ENCODE peak calls at places on chromosome 5, in seven cellular contexts. H is EL; Y is left lobe of liver; N is HAP-1; G is stimulated activated CD4-positive, alpha-beta T cell treated with anti-CD3 and anti-CD28 coated beads, TNF-alpha, amount 100 ng/mL, for 1 hour; I is iPS-NIHi11; Z is activated naive CD4-positive, alpha-beta T cell treated with anti-CD3 and anti-CD28 coated beads for 36 hours. B is an unnamed sample.
A peak's percentile ranks its signal among the peaks of the same experiment; 100 is the strongest.

GRCh38 chr5:103366938-103367549 is 108.5 kb downstream of the MACIR start:
- DNase-seq in H (no peak), Y (no peak), N (no peak), G (no peak), I (no peak), Z (no peak), B (no peak)

GRCh38 chr5:92917044-92917443 is 664.0 kb downstream of the NR2F1-AS1 start:
- DNase-seq in H (peak; percentile 18), Y (no peak), N (no peak), G (no peak), I (no peak), Z (no peak), B (no peak)

GRCh38 chr5:72234898-72235297 is 85.1 kb downstream of the MRPS27 start:
- DNase-seq in H (no peak), Y (no peak), N (no peak), G (no peak), I (no peak), Z (no peak), B (no peak)

GRCh38 chr5:114789773-114790402 is 379.8 kb downstream of the TRIM36 start:
- DNase-seq in H (peak; percentile 47), Y (no peak), N (peak; percentile 30), G (no peak), I (peak; percentile 43), Z (no peak), B (no peak)

GRCh38 chr5:135386886-135387628 is 12.0 kb downstream of the MACROH2A1 start:
- DNase-seq in H (peak; percentile 94), Y (no peak), N (no peak), G (no peak), I (peak; percentile 31), Z (no peak), B (no peak)

GRCh38 chr5:159095218-159095617 is 4.5 kb downstream of the EBF1 start:
- DNase-seq in H (no peak), Y (no peak), N (no peak), G (no peak), I (no peak), Z (no peak), B (no peak)

GRCh38 chr5:172113036-172113435 is 75.0 kb downstream of the STK10 start:
- DNase-seq in H (no peak), Y (no peak), N (no peak), G (peak; percentile 46), I (no peak), Z (peak; percentile 88), B (peak; percentile 40)

GRCh38 chr5:38853753-38854470 is 8.1 kb downstream of the OSMR start:
- DNase-seq in H (peak; percentile 98), Y (no peak), N (no peak), G (no peak), I (no peak), Z (no peak), B (no peak)

GRCh38 chr5:164475339-164475977 is 970.0 kb downstream of the MAT2B start:
- DNase-seq in H (no peak), Y (no peak), N (no peak), G (no peak), I (peak; percentile 35), Z (no peak), B (no peak)

GRCh38 chr5:16889972-16890519 is 46.0 kb downstream of the MYO10 start:
- DNase-seq in H (peak; percentile 60), Y (no peak), N (no peak), G (no peak), I (no peak), Z (no peak), B (no peak)

GRCh38 chr5:131671409-131671808 is 36.4 kb upstream of the RAPGEF6 start:
- DNase-seq in H (no peak), Y (no peak), N (no peak), G (no peak), I (no peak), Z (no peak), B (no peak)

GRCh38 chr5:62589504-62589903 is 10.9 kb downstream of the LRRC70 start:
- DNase-seq in H (no peak), Y (no peak), N (no peak), G (no peak), I (no peak), Z (no peak), B (no peak)

GRCh38 chr5:74212336-74212735 is 428.2 kb downstream of the ENC1 start:
- DNase-seq in H (peak; percentile 57), Y (no peak), N (no peak), G (no peak), I (peak; percentile 61), Z (peak; percentile 27), B (no peak)

GRCh38 chr5:90406466-90406865 is 3.1 kb downstream of the CETN3 start:
- DNase-seq in H (peak; percentile 33), Y (no peak), N (no peak), G (no peak), I (no peak), Z (no peak), B (no peak)

GRCh38 chr5:148033138-148033537 is 30.6 kb upstream of the SPINK5 start:
- DNase-seq in H (no peak), Y (no peak), N (no peak), G (no peak), I (no peak), Z (no peak), B (no peak)

GRCh38 chr5:97986069-97986468 is 787.4 kb upstream of the RGMB start:
- DNase-seq in H (peak; percentile 86), Y (no peak), N (no peak), G (no peak), I (peak; percentile 8), Z (no peak), B (no peak)

GRCh38 chr5:123093279-123094226 is 4.5 kb downstream of the PRDM6 start:
- DNase-seq in H (no peak), Y (no peak), N (no peak), G (no peak), I (peak; percentile 42), Z (no peak), B (no peak)

GRCh38 chr5:168023190-168023589 is 268.3 kb upstream of the WWC1 start:
- DNase-seq in H (no peak), Y (no peak), N (no peak), G (no peak), I (peak; percentile 12), Z (no peak), B (no peak)

GRCh38 chr5:151670074-151670686 is 16.5 kb downstream of the SPARC start:
- DNase-seq in H (no peak), Y (no peak), N (no peak), G (no peak), I (no peak), Z (no peak), B (no peak)

GRCh38 chr5:126552614-126553013 is 42.4 kb downstream of the ALDH7A1 start:
- DNase-seq in H (peak; percentile 8), Y (no peak), N (no peak), G (no peak), I (no peak), Z (no peak), B (no peak)

GRCh38 chr5:57889558-57889957 is 406.9 kb upstream of the ACTBL2 start:
- DNase-seq in H (peak; percentile 95), Y (no peak), N (no peak), G (no peak), I (peak; percentile 17), Z (no peak), B (no peak)

GRCh38 chr5:180467028-180467427 is 27.2 kb upstream of the CNOT6 start:
- DNase-seq in H (peak; percentile 30), Y (no peak), N (no peak), G (no peak), I (no peak), Z (no peak), B (no peak)

GRCh38 chr5:133032852-133033742 is 6.7 kb upstream of the ZCCHC10 start:
- DNase-seq in H (peak; percentile 12), Y (no peak), N (no peak), G (no peak), I (no peak), Z (no peak), B (no peak)

GRCh38 chr5:170135796-170136490 is 30.2 kb downstream of the FOXI1 start:
- DNase-seq in H (peak; percentile 8), Y (no peak), N (no peak), G (no peak), I (no peak), Z (no peak), B (no peak)

GRCh38 chr5:18102733-18103132 is 468.5 kb downstream of the TAF11L14 start:
- DNase-seq in H (no peak), Y (no peak), N (no peak), G (no peak), I (peak; percentile 22), Z (no peak), B (no peak)

GRCh38 chr5:55507574-55507973 is 27.2 kb downstream of the PLPP1 start:
- DNase-seq in H (no peak), Y (no peak), N (no peak), G (no peak), I (no peak), Z (no peak), B (no peak)

GRCh38 chr5:152094076-152094475 is 169.4 kb upstream of the GLRA1 start:
- DNase-seq in H (no peak), Y (no peak), N (no peak), G (no peak), I (no peak), Z (no peak), B (no peak)